ENCODE peak calls at places on chromosomes 4 and X, in seven cellular contexts. I, V, S, P, Q, Y and G are unnamed samples. For H3K36me3, the result is how much of the 10 kb centered on the place peaks cover.

GRCh38 chr4:6671648-6672047 is 22.0 kb upstream of the S100P start:
- DNase-seq in I (no peak), V (no peak), S (no peak), P (no peak), Q (no peak), Y (no peak), G (no peak)

GRCh38 chr4:79882806-79883205 is 190.2 kb downstream of the ANTXR2 start:
- DNase-seq in I (no peak), V (no peak), S (no peak), P (no peak), Q (no peak), Y (no peak), G (no peak)

GRCh38 chrX:96417695-96418094 is 266.9 kb upstream of the DIAPH2 start:
- DNase-seq in I (no peak), V (no peak), S (no peak), P (no peak), Q (no peak), Y (no peak), G (no peak)

GRCh38 chr4:184825394-184826314 is at the start of gene ACSL1:
- DNase-seq in I (peak), V (peak), S (peak), P (peak), Q (no peak), Y (peak), G (peak)

GRCh38 chrX:10237255-10237654 is 80.5 kb downstream of the CLCN4 start:
- DNase-seq in I (no peak), V (no peak), S (no peak), P (no peak), Q (no peak), Y (no peak), G (no peak)

GRCh38 chr4:137823007-137823406 is 290.7 kb upstream of the PCDH18 start:
- DNase-seq in I (no peak), V (no peak), S (no peak), P (no peak), Q (no peak), Y (no peak), G (no peak)

GRCh38 chr4:6523251-6523650 is 50.8 kb upstream of the PPP2R2C start:
- DNase-seq in I (no peak), V (no peak), S (peak), P (no peak), Q (no peak), Y (no peak), G (no peak)

GRCh38 chr4:10386044-10386443 is 71.2 kb downstream of the ZNF518B start:
- DNase-seq in I (no peak), V (no peak), S (no peak), P (no peak), Q (no peak), Y (no peak), G (no peak)

GRCh38 chr4:77465271-77465670 is 140.3 kb upstream of the CXCL13 start:
- DNase-seq in I (no peak), V (no peak), S (no peak), P (peak), Q (no peak), Y (no peak), G (peak)

GRCh38 chr4:146442801-146443200 is 78.9 kb downstream of the SLC10A7 start:
- DNase-seq in I (no peak), V (no peak), S (no peak), P (no peak), Q (no peak), Y (no peak), G (no peak)

GRCh38 chrX:101257448-101258259 is 33.5 kb downstream of the TAF7L start:
- DNase-seq in I (no peak), V (no peak), S (no peak), P (no peak), Q (no peak), Y (no peak), G (no peak)

GRCh38 chrX:154714925-154715324 is 36.0 kb downstream of the GAB3 start:
- DNase-seq in I (no peak), V (peak), S (no peak), P (no peak), Q (peak), Y (no peak), G (peak)

GRCh38 chrX:71466979-71467523 is 65.9 kb upstream of the OGT start:
- DNase-seq in I (no peak), V (no peak), S (no peak), P (no peak), Q (no peak), Y (no peak), G (no peak)

DNA sequence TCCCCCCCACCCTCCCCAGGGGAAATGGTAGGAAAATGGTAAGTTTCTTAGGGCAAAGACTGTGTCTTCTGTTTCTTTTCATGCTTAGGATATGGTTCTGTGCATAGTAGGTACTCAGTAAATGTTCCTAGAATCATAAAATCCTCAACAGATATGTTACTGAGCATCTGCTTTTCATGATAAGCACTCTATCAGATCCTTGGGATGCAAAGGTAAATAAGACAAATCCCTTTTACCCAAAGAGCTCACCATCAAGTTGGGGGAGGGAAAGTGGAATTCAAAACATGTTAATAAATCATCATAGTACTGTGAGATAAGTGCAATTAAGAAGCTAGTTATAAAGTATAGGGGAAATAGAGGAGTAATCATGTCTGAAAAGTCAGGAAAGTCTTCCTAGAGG is 67.9 kb upstream of the OGT start:
- DNase-seq in I (no peak), V (no peak), S (no peak), P (no peak), Q (no peak), Y (no peak), G (no peak)
- H3K36me3 ChIP-seq in I (under half), V (half or more), S (under half), P (under half), Q (under half), Y (half or more), G (under half)

DNA sequence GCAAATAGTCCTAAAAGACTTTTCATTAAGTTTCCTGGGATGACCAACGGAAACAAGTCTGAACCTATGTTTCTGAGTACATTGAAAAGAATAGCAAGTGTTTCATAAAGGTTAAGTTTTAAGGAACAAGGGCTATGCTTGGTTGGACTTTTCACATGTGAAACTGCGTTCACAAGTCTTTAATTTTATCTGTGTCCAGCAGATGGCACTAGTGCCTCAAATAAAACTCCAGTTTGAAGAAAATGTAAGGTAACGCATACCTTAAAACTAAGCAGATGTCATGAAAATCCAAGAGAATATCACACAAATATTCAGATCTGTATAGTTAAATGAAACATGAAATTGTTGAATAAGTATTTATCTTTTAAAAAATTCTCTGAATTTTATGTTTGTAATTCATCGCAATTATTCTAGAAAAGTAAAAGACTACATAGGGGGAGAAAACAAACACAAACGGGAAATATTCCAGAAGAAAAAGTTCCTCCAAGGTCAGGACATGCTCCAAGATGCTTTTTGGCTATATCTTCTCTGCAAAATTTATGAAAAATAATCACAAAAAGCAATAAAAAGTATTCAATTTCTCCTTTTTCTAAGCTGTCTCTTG is 89.6 kb upstream of the MAD2L1 start:
- DNase-seq in I (no peak), V (peak), S (no peak), P (peak), Q (peak), Y (no peak), G (peak)
- TF ChIP-seq CTCF in I (peak), V (peak), S (no peak), P (peak), Q (peak), Y (peak), G (peak)

GRCh38 chrX:16851421-16851820 is 18.7 kb downstream of the RBBP7 start:
- DNase-seq in I (no peak), V (no peak), S (no peak), P (peak), Q (no peak), Y (no peak), G (no peak)
- H3K36me3 ChIP-seq in I (under half), V (under half), S (under half), P (under half), Q (under half), Y (under half), G (half or more)

DNA sequence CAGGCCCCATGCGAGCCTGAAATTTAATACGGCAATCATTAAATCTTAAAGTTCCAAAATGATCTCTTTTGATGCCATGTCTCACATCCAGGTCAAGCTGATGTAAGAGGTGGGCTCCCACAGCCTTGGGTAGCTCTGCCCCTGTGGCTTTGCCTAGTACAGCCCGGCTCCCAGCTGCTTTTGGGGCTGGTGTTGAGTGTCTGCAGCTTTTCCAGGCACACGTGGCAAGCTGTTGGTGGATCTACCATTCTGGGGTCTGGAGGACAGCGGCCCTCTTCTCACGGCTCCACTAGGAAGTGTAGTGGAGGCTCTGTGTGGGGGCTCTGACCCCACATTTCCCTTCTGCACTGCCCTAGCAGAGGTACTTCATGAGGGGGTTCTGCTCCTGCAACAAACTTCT is 588.9 kb downstream of the CENPC start:
- DNase-seq in I (no peak), V (no peak), S (peak), P (no peak), Q (no peak), Y (no peak), G (no peak)
- TF ChIP-seq CTCF in I (no peak), V (no peak), S (no peak), P (no peak), Q (no peak), Y (no peak), G (no peak)

GRCh38 chr4:145170209-145170608 is 10.2 kb downstream of the OTUD4 start:
- DNase-seq in I (no peak), V (no peak), S (no peak), P (no peak), Q (no peak), Y (no peak), G (no peak)
- H3K36me3 ChIP-seq in I (under half), V (under half), S (under half), P (under half), Q (under half), Y (half or more), G (half or more)

GRCh38 chr4:81052119-81053068 is 21.9 kb downstream of the BMP3 start:
- DNase-seq in I (no peak), V (peak), S (no peak), P (no peak), Q (peak), Y (peak), G (peak)
- TF ChIP-seq CTCF in I (peak), V (peak), S (peak), P (no peak), Q (peak), Y (peak), G (peak)

GRCh38 chrX:119791437-119792231 is at the start of gene RPL39:
- DNase-seq in I (peak), V (peak), S (peak), P (peak), Q (peak), Y (peak), G (peak)

GRCh38 chrX:119790977-119791436 is 423 bp downstream of the RPL39 start:
- DNase-seq in I (peak), V (peak), S (peak), P (peak), Q (no peak), Y (no peak), G (peak)
- H3K36me3 ChIP-seq in I (under half), V (under half), S (under half), P (under half), Q (under half), Y (under half), G (under half)